ENCODE peak calls at places on chromosome 14, in five cellular contexts. Z is activated CD8-positive, alpha-beta T cell treated with anti-CD3 and anti-CD28 coated beads for 36 hours; N is heart right ventricle; C is psoas muscle; P is stimulated activated CD8-positive, alpha-beta memory T cell treated with anti-CD3 and anti-CD28 coated beads, Interleukin-2, amount 100 ng/mL, for 1 hour. W is an unnamed sample.

GRCh38 chr14:55864890-55865655 is 253.1 kb upstream of the PELI2 start:
- DNase-seq in Z (no peak), N (no peak), C (no peak), P (no peak), W (no peak)

GRCh38 chr14:60800409-60800808 is 65.8 kb downstream of the MNAT1 start:
- DNase-seq in Z (no peak), N (no peak), C (no peak), P (no peak), W (no peak)

GRCh38 chr14:37585101-37585479 is 10.0 kb downstream of the FOXA1 start:
- DNase-seq in Z (no peak), N (no peak), C (no peak), P (no peak), W (no peak)

GRCh38 chr14:23364604-23365352 is at the start of gene EFS:
- DNase-seq in Z (no peak), N (peak; percentile 47), C (peak; percentile 58), P (no peak), W (no peak)

GRCh38 chr14:60079723-60080122 is 12.0 kb upstream of the PCNX4 start:
- DNase-seq in Z (no peak), N (no peak), C (no peak), P (no peak), W (no peak)

GRCh38 chr14:68444449-68445168 is 348.3 kb downstream of the ZFP36L1 start:
- DNase-seq in Z (no peak), N (peak; percentile 25), C (peak; percentile 30), P (no peak), W (no peak)

GRCh38 chr14:49849213-49849847 is 3.3 kb downstream of the NEMF start:
- DNase-seq in Z (no peak), N (no peak), C (no peak), P (no peak), W (no peak)

GRCh38 chr14:91202234-91202974 is 42.1 kb downstream of the GPR68 start:
- DNase-seq in Z (peak; percentile 39), N (peak; percentile 43), C (peak; percentile 57), P (no peak), W (peak; percentile 32)

GRCh38 chr14:50791201-50791600 is 39.8 kb downstream of the NIN start:
- DNase-seq in Z (no peak), N (no peak), C (no peak), P (no peak), W (no peak)

GRCh38 chr14:60206249-60206670 is 41.1 kb upstream of the DHRS7 start:
- DNase-seq in Z (no peak), N (no peak), C (no peak), P (no peak), W (no peak)

GRCh38 chr14:96261053-96261452 is 5.0 kb downstream of the BDKRB1 start:
- DNase-seq in Z (no peak), N (no peak), C (no peak), P (no peak), W (no peak)

GRCh38 chr14:22105643-22106042 is 432.0 kb upstream of the OR4E1 start:
- DNase-seq in Z (no peak), N (no peak), C (no peak), P (no peak), W (no peak)

GRCh38 chr14:35122696-35123387 is 490 bp downstream of the PRORP start:
- DNase-seq in Z (no peak), N (no peak), C (no peak), P (no peak), W (peak; percentile 21)

GRCh38 chr14:101559624-101560533 is 1.4 kb upstream of the DIO3 start:
- DNase-seq in Z (no peak), N (no peak), C (peak; percentile 44), P (no peak), W (no peak)

GRCh38 chr14:102822311-102822863 is 45.1 kb downstream of the TRAF3 start:
- DNase-seq in Z (peak; percentile 66), N (no peak), C (no peak), P (no peak), W (no peak)

W was measured in gastrocnemius medialis.